ENCODE peak calls at places on chromosomes 11 and 22, in six cellular contexts. W is suprapubic skin, Y is heart right ventricle, X is cardiac muscle cell, J is neural progenitor cell, M is adrenal gland. Q is an unnamed sample.

GRCh38 chr22:31825513-31825912 is 71.7 kb downstream of the DEPDC5 start:
- DNase-seq in W (no peak), Y (no peak), X (no peak), J (no peak), M (no peak), Q (no peak)

GRCh38 chr22:17891427-17892167 is 117.3 kb upstream of the BID start:
- DNase-seq in W (no peak), Y (peak; percentile 69), X (no peak), J (peak; percentile 56), M (no peak), Q (peak; percentile 71)

GRCh38 chr11:34648036-34648435 is 27.1 kb downstream of the EHF start:
- DNase-seq in W (no peak), Y (no peak), X (no peak), J (no peak), M (no peak), Q (no peak)

GRCh38 chr11:76382209-76382608 is 1.1 kb downstream of the GVQW3 start:
- DNase-seq in W (no peak), Y (no peak), X (no peak), J (no peak), M (no peak), Q (no peak)

GRCh38 chr11:77789061-77789730 is 31.3 kb downstream of the RSF1 start:
- DNase-seq in W (no peak), Y (no peak), X (no peak), J (peak; percentile 8), M (no peak), Q (no peak)

GRCh38 chr11:113082501-113082900 is 121.3 kb downstream of the NCAM1 start:
- DNase-seq in W (no peak), Y (no peak), X (no peak), J (no peak), M (no peak), Q (no peak)

GRCh38 chr11:33344611-33345010 is 87.4 kb downstream of the HIPK3 start:
- DNase-seq in W (no peak), Y (no peak), X (peak; percentile 20), J (no peak), M (no peak), Q (no peak)

GRCh38 chr22:47452184-47452583 is 689.7 kb downstream of the TBC1D22A start:
- DNase-seq in W (no peak), Y (no peak), X (no peak), J (no peak), M (no peak), Q (no peak)

GRCh38 chr11:788953-789940 is 643 bp downstream of the CEND1 start:
- DNase-seq in W (no peak), Y (no peak), X (no peak), J (no peak), M (no peak), Q (no peak)

GRCh38 chr11:786235-787083 is 3.4 kb downstream of the CEND1 start:
- DNase-seq in W (no peak), Y (no peak), X (no peak), J (no peak), M (no peak), Q (no peak)

GRCh38 chr11:789951-790350 is at the start of gene CEND1:
- DNase-seq in W (no peak), Y (no peak), X (peak; percentile 54), J (peak; percentile 79), M (no peak), Q (no peak)

GRCh38 chr11:787084-787675 is 2.7 kb downstream of the CEND1 start:
- DNase-seq in W (no peak), Y (no peak), X (no peak), J (no peak), M (no peak), Q (no peak)

DNA sequence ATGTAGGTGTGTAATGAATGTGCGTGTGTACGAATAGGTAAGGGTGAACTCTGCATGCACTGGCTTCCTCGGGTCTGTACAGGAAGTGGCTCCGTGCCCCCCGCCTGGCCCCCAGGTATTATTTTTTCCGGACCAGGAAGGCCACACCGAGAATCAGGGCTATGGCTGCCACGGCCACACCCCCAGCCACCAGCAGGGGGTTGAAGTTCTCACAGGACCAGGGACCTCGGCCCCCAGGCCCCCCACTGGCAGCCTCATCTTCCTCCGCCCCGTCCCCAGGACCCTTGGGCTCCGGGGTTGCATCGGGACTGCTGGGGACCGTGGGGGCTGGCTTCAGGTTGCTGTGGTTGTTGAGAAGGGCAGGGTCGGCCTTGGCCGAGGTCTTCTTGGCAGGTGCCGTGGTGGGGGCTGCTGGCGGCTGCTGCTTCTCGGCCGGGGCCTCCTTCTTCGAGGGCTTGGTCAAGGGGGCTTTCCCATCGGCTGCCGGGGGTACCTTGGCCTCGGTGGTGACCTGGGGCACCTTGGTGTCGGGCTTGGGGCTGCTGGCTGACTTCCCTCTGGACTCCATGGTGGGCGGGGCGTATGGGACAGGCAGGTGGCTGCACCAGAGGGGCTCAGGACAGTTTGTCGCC is 1.8 kb downstream of the CEND1 start:
- DNase-seq in W (no peak), Y (no peak), X (no peak), J (no peak), M (no peak), Q (no peak)
- TF ChIP-seq CTCF in W (no peak), Y (no peak), X (no peak), J (no peak), M (no peak), Q (no peak)

GRCh38 chr11:118430956-118431355 is 5.3 kb upstream of the KMT2A start:
- DNase-seq in W (no peak), Y (no peak), X (no peak), J (peak; percentile 12), M (no peak), Q (no peak)
- TF ChIP-seq CTCF in W (no peak), Y (no peak), X (peak; percentile 5), J (peak; percentile 12), M (no peak), Q (no peak)

DNA sequence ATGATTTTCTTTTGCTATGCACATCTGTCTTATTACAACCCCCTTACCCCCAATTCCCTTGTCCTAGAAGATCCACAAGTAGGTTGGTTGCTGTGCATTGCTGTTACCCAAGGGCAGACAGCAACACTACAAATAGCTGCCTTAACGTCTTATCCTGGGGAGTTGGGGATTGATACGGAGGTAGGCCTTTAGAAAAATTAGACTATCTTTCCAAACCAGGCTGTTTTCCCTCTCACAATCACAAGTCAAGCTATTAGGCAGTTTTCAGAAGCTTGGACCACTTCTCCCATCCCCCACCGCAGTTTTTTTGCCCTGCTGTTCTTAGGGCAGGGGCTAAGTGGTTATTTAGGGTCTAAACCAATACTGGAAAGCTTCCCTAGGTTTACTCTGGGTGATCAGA is 2.8 kb upstream of the PHLDB1 start:
- DNase-seq in W (no peak), Y (no peak), X (peak; percentile 17), J (no peak), M (no peak), Q (no peak)
- TF ChIP-seq CTCF in W (no peak), Y (no peak), X (no peak), J (no peak), M (no peak), Q (no peak)

GRCh38 chr11:117809236-117810055 is 12.4 kb upstream of the DSCAML1 start:
- DNase-seq in W (peak; percentile 76), Y (peak; percentile 77), X (peak; percentile 49), J (peak; percentile 87), M (peak; percentile 56), Q (peak; percentile 80)
- TF ChIP-seq CTCF in W (peak; percentile 55), Y (peak; percentile 71), X (peak; percentile 46), J (peak; percentile 76), M (peak; percentile 52), Q (peak; percentile 80)

DNA sequence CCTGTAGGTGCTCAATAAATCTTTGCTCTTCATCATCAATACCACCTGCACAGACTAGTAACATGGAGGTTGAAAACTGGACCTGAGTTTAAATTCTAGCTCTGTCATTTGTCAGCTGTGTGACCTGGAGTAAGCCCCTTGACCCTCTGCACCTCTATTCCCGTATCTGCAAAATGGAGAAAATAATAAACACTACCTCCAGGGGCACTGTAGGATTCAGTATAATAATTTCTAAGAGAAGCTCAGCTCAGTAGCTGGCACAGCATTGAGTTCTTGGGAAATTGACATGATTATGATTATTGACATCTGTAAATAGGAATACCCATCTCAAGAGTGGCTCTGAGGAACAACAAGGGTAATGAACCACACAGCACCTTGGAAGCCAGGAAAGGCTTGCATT is 78.4 kb downstream of the MN1 start:
- DNase-seq in W (no peak), Y (no peak), X (no peak), J (no peak), M (no peak), Q (no peak)
- TF ChIP-seq CTCF in W (peak; percentile 8), Y (peak; percentile 27), X (peak; percentile 19), J (peak; percentile 5), M (no peak), Q (peak; percentile 23)

GRCh38 chr22:20084547-20085413 is 4.7 kb downstream of the DGCR8 start:
- DNase-seq in W (no peak), Y (no peak), X (peak; percentile 21), J (peak; percentile 79), M (no peak), Q (no peak)
- TF ChIP-seq CTCF in W (peak; percentile 22), Y (peak; percentile 34), X (peak; percentile 40), J (peak; percentile 67), M (no peak), Q (peak; percentile 45)

DNA sequence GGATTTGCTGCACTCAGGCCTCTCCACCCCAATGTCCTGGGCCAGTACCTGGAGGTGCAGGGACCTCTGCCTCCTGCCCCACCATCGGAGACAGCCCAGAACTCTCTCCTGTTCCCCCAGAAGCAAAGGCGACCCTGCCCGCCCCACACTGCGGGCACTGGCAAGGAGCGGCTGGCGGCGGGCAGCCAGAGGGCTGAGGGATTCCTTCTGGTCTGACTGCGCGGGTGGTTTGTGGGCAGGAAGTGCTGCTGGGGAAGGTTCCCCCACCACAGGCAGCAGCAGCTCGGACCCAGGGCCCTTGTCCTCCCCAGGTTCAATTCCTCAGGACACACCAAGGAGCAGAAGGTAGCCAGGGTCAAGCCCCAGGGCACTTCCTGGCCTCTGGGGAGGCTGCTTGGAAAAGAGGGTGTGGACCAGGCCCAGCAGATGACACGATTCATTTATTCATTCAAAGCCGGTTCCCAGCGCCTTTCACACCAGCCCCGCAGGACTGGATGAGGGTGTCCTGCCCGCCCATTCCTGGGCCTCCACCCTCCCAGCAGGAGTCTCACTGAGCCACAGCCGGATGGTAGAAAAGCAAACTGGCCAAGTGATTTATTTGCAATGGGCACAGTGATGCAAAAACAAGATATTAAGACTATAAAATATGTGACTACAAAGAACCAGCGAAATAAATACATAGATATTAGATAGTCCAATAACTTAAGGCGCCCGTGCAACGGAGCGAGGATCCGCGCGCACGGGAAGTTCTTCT is 1.2 kb downstream of the PHLDA2 start:
- DNase-seq in W (no peak), Y (no peak), X (peak; percentile 38), J (no peak), M (no peak), Q (peak; percentile 8)
- TF ChIP-seq CTCF in W (no peak), Y (no peak), X (no peak), J (no peak), M (no peak), Q (no peak)

GRCh38 chr11:131671764-131672163 is 301.3 kb downstream of the NTM start:
- DNase-seq in W (no peak), Y (no peak), X (no peak), J (peak; percentile 64), M (no peak), Q (no peak)
- TF ChIP-seq CTCF in W (no peak), Y (peak; percentile 29), X (no peak), J (peak; percentile 60), M (no peak), Q (peak; percentile 19)